ENCODE peak calls at places on chromosome 1, in eight cellular contexts. Q is lower lobe of right lung; N is anterior cingulate cortex; J is stimulated activated CD4-positive, alpha-beta T cell treated with anti-CD3 and anti-CD28 coated beads, TNF-alpha, amount 100 ng/mL, for 48 hours; K is cardiac muscle cell; W is tibial artery; Y is RCC 7860; D is activated CD4-positive, alpha-beta T cell treated with anti-CD3 and anti-CD28 coated beads for 48 hours. V is an unnamed sample.

GRCh38 chr1:98903261-98903660 is 101.4 kb downstream of the PLPPR5 start:
- DNase-seq in D (no peak), Y (peak; percentile 25), N (no peak), W (no peak), K (no peak), Q (no peak), J (no peak), V (no peak)

GRCh38 chr1:170660281-170660713 is 3.6 kb upstream of the PRRX1 start:
- DNase-seq in J (no peak), Q (no peak), W (no peak), D (no peak), N (no peak), Y (no peak), K (peak; percentile 33), V (no peak)

GRCh38 chr1:201466492-201466891 is 2.5 kb downstream of the PHLDA3 start:
- DNase-seq in J (no peak), W (no peak), Q (peak; percentile 83), Y (no peak), D (no peak), K (no peak), N (no peak), V (no peak)

GRCh38 chr1:229005556-229005955 is 265.4 kb upstream of the RAB4A start:
- DNase-seq in J (no peak), W (peak; percentile 34), K (no peak), N (no peak), Y (no peak), D (no peak), Q (no peak), V (no peak)

GRCh38 chr1:3363756-3364155 is 90.7 kb upstream of the ARHGEF16 start:
- DNase-seq in D (no peak), W (no peak), K (no peak), Y (no peak), Q (no peak), J (no peak), N (no peak), V (no peak)

GRCh38 chr1:193005785-193006184 is 53.4 kb downstream of the UCHL5 start:
- DNase-seq in J (no peak), Q (no peak), K (no peak), N (no peak), W (no peak), Y (no peak), D (no peak), V (no peak)

GRCh38 chr1:227766015-227766634 is 30.9 kb downstream of the SNAP47 start:
- DNase-seq in Y (peak; percentile 56), D (peak; percentile 73), K (no peak), N (no peak), Q (peak; percentile 38), J (peak; percentile 36), W (no peak), V (no peak)

GRCh38 chr1:150021191-150021688 is 10.7 kb upstream of the OTUD7B start:
- DNase-seq in W (no peak), Q (no peak), N (no peak), K (peak; percentile 17), Y (peak; percentile 59), J (no peak), D (no peak), V (no peak)

GRCh38 chr1:47931395-47931794 is 65.8 kb downstream of the TRABD2B start:
- DNase-seq in K (no peak), D (no peak), Y (peak; percentile 51), W (peak; percentile 75), N (no peak), J (no peak), Q (no peak), V (no peak)

GRCh38 chr1:63821650-63822049 is 47.8 kb downstream of the ROR1 start:
- DNase-seq in K (no peak), Q (no peak), Y (peak; percentile 65), J (no peak), W (no peak), D (no peak), N (no peak), V (peak; percentile 53)

GRCh38 chr1:118151312-118151937 is 33.6 kb downstream of the SPAG17 start:
- DNase-seq in J (peak; percentile 8), N (no peak), D (peak; percentile 66), K (peak; percentile 63), Q (peak; percentile 51), W (no peak), Y (peak; percentile 37), V (no peak)

V was measured in uterus.